ENCODE peak calls at places on chromosome 16, in eight cellular contexts. I, W, R, Q, O, X, T and F are unnamed samples.

GRCh38 chr16:100989-101388 is 23.0 kb downstream of the MPG start:
- DNase-seq in I (no peak), W (no peak), R (no peak), Q (no peak), O (no peak), X (no peak), T (no peak), F (no peak)

GRCh38 chr16:69040144-69040909 is 65.1 kb upstream of the HAS3 start:
- DNase-seq in I (no peak), W (no peak), R (no peak), Q (peak), O (no peak), X (no peak), T (peak), F (no peak)

GRCh38 chr16:77307764-77308561 is 108.8 kb downstream of the SYCE1L start:
- DNase-seq in I (no peak), W (no peak), R (no peak), Q (no peak), O (no peak), X (no peak), T (peak), F (no peak)

GRCh38 chr16:1333149-1333812 is at the start of gene BAIAP3:
- DNase-seq in I (no peak), W (peak), R (peak), Q (no peak), O (peak), X (no peak), T (no peak), F (no peak)

GRCh38 chr16:12078405-12079245 is 102.1 kb downstream of the SNX29 start:
- DNase-seq in I (no peak), W (no peak), R (no peak), Q (no peak), O (no peak), X (no peak), T (no peak), F (peak)

GRCh38 chr16:73949574-73950348 is 346.9 kb upstream of the PSMD7 start:
- DNase-seq in I (no peak), W (no peak), R (no peak), Q (no peak), O (no peak), X (no peak), T (no peak), F (no peak)

GRCh38 chr16:4947722-4948503 is 10.2 kb upstream of the SEC14L5 start:
- DNase-seq in I (no peak), W (no peak), R (no peak), Q (no peak), O (peak), X (no peak), T (no peak), F (no peak)

GRCh38 chr16:79286646-79287423 is 313.7 kb downstream of the MAF start:
- DNase-seq in I (no peak), W (peak), R (peak), Q (peak), O (peak), X (no peak), T (no peak), F (peak)

GRCh38 chr16:87723224-87723619 is 42.6 kb downstream of the KLHDC4 start:
- DNase-seq in I (no peak), W (peak), R (peak), Q (no peak), O (no peak), X (no peak), T (peak), F (no peak)

GRCh38 chr16:67161595-67162058 is 1.9 kb downstream of the FBXL8 start:
- DNase-seq in I (no peak), W (no peak), R (no peak), Q (no peak), O (no peak), X (no peak), T (no peak), F (no peak)

GRCh38 chr16:86483-86952 is 8.5 kb downstream of the MPG start:
- DNase-seq in I (no peak), W (no peak), R (no peak), Q (no peak), O (no peak), X (no peak), T (no peak), F (no peak)

GRCh38 chr16:89655062-89655643 is 2.4 kb downstream of the CHMP1A start:
- DNase-seq in I (no peak), W (no peak), R (no peak), Q (no peak), O (no peak), X (no peak), T (no peak), F (no peak)

GRCh38 chr16:89619880-89620279 is 6.4 kb downstream of the DPEP1 start:
- DNase-seq in I (no peak), W (no peak), R (no peak), Q (no peak), O (no peak), X (no peak), T (no peak), F (no peak)

GRCh38 chr16:85462405-85463227 is 150.5 kb upstream of the GSE1 start:
- DNase-seq in I (no peak), W (peak), R (no peak), Q (no peak), O (peak), X (no peak), T (no peak), F (no peak)

GRCh38 chr16:83329466-83329865 is 478.3 kb upstream of the HSBP1 start:
- DNase-seq in I (no peak), W (no peak), R (no peak), Q (no peak), O (no peak), X (no peak), T (no peak), F (no peak)

GRCh38 chr16:86714166-86714565 is 135.8 kb downstream of the FOXL1 start:
- DNase-seq in I (no peak), W (no peak), R (no peak), Q (no peak), O (peak), X (no peak), T (no peak), F (no peak)

GRCh38 chr16:1460602-1461138 is 14.2 kb downstream of the CLCN7 start:
- DNase-seq in I (no peak), W (no peak), R (no peak), Q (no peak), O (no peak), X (no peak), T (no peak), F (no peak)

GRCh38 chr16:29011851-29012250 is 27.0 kb downstream of the LAT start:
- DNase-seq in I (no peak), W (no peak), R (no peak), Q (no peak), O (no peak), X (no peak), T (no peak), F (no peak)

GRCh38 chr16:31149332-31149731 is 534 bp downstream of the PRSS36 start:
- DNase-seq in I (no peak), W (no peak), R (peak), Q (no peak), O (no peak), X (peak), T (no peak), F (no peak)

GRCh38 chr16:68951991-68952877 is 108.9 kb downstream of the TANGO6 start:
- DNase-seq in I (no peak), W (no peak), R (no peak), Q (no peak), O (no peak), X (no peak), T (peak), F (no peak)

GRCh38 chr16:4972938-4973587 is 14.9 kb downstream of the SEC14L5 start:
- DNase-seq in I (no peak), W (no peak), R (no peak), Q (no peak), O (no peak), X (no peak), T (no peak), F (no peak)

GRCh38 chr16:4260360-4260759 is 12.5 kb downstream of the TFAP4 start:
- DNase-seq in I (no peak), W (peak), R (peak), Q (no peak), O (no peak), X (no peak), T (no peak), F (no peak)

DNA sequence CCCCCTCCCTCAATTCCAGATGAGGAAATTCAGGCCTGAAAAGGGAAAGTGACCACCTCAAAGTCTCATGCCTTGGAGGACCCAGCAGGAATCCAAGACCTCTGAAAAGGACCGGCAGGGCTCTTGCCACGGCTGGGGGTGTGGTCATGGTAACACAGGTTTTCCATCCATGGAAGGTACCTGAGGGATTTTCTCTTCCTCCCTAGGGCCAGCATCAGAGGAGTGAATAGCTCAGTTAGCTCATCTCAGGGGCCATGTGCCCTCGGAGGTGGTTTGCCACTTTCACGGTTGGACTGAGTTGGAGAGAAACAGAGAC is 1.3 kb downstream of the CIITA start:
- DNase-seq in I (no peak), W (no peak), R (no peak), Q (no peak), O (peak), X (no peak), T (no peak), F (no peak)
- H3K4me3 ChIP-seq in I (peak), W (peak), R (peak), Q (peak), O (peak), X (peak), T (no peak), F (peak)

GRCh38 chr16:7967986-7968509 is 622.3 kb downstream of the TMEM114 start:
- DNase-seq in I (no peak), W (no peak), R (no peak), Q (no peak), O (no peak), X (no peak), T (no peak), F (no peak)
- TF ChIP-seq POLR2AphosphoS5 in I (no peak), W (no peak), R (no peak), Q (no peak), O (no peak), X (no peak), T (no peak), F (no peak)

DNA sequence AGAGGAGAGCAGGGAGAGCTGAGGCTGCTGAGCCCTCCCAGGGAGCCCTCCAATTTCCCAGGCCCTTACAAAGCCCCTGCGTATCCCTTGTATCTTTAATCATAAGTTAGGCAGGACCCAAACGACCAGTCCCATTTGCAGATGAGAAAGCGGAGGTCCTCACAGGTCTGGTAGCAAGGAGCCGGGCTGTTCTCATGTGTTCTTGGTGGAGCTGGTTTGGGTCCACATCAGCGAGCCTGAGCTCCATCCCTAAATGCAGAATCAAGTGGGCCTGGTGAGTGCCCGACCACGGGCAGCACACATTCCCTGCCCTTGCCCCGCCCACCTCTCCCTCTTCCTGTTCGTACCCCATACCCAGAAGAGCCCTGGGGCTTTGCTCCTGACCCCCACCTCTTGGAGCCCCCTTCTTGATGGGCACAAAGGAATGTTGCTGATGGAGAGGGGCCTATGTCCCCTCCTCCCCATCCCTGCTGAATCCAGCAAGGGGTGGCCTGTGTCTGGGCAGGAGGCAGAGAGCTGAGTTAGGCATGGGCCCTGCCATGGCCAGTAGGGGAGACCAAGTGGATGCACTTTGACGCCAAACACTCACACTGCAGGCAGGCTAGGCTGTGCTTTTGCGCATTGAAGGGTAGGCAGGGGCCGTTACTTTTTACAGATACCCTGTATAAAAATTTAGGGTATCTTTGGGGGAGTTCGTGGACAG is 18.3 kb upstream of the ADCY7 start:
- DNase-seq in I (no peak), W (no peak), R (no peak), Q (peak), O (peak), X (no peak), T (no peak), F (peak)
- H3K27ac ChIP-seq in I (no peak), W (no peak), R (no peak), Q (no peak), O (peak), X (no peak), T (no peak), F (no peak)

GRCh38 chr16:19512297-19512696 is 9.6 kb downstream of the GDE1 start:
- DNase-seq in I (no peak), W (no peak), R (no peak), Q (no peak), O (no peak), X (no peak), T (no peak), F (no peak)

GRCh38 chr16:19513377-19514053 is 8.4 kb downstream of the GDE1 start:
- DNase-seq in I (no peak), W (no peak), R (no peak), Q (no peak), O (no peak), X (no peak), T (no peak), F (no peak)

GRCh38 chr16:19518423-19518822 is 3.5 kb downstream of the GDE1 start:
- DNase-seq in I (no peak), W (no peak), R (no peak), Q (no peak), O (no peak), X (no peak), T (no peak), F (no peak)

GRCh38 chr16:19517424-19518089 is 4.3 kb downstream of the GDE1 start:
- DNase-seq in I (peak), W (no peak), R (no peak), Q (no peak), O (no peak), X (no peak), T (peak), F (no peak)

DNA sequence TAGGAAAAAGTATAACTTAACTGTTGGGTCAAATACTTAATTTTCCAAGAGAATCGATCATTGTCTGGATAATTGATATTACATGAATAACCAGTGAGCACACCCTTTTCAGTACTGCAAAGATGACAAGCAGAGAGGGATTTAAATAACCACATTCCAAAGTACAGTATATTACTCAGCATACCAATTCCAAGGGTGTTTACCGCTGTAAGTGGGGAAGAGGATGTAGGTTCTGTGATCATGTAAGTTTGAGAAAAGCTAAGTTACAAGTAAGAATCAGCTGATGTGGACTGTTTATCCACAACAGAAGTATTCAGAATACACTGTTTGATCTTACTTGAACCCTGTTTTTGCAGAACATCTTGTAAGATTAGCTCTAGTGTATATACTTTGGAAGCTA is 6.1 kb downstream of the GDE1 start:
- DNase-seq in I (no peak), W (no peak), R (no peak), Q (no peak), O (no peak), X (no peak), T (no peak), F (no peak)
- H3K4me3 ChIP-seq in I (no peak), W (no peak), R (no peak), Q (no peak), O (no peak), X (no peak), T (no peak), F (no peak)

GRCh38 chr16:70696952-70697600 is 11.2 kb upstream of the MTSS2 start:
- DNase-seq in I (no peak), W (peak), R (peak), Q (no peak), O (no peak), X (no peak), T (no peak), F (no peak)
- TF ChIP-seq POLR2AphosphoS5 in I (no peak), W (no peak), R (no peak), Q (no peak), O (no peak), X (peak), T (no peak), F (no peak)

GRCh38 chr16:52556083-52556482 is 9.1 kb upstream of the TOX3 start:
- DNase-seq in I (no peak), W (no peak), R (no peak), Q (no peak), O (no peak), X (no peak), T (no peak), F (no peak)
- H3K27ac ChIP-seq in I (no peak), W (no peak), R (no peak), Q (no peak), O (no peak), X (no peak), T (no peak), F (no peak)

GRCh38 chr16:14496047-14496770 is 133.9 kb downstream of the PARN start:
- DNase-seq in I (no peak), W (no peak), R (no peak), Q (no peak), O (no peak), X (no peak), T (no peak), F (no peak)
- H3K4me3 ChIP-seq in I (no peak), W (no peak), R (no peak), Q (no peak), O (no peak), X (no peak), T (no peak), F (no peak)

GRCh38 chr16:15876503-15876902 is 11.9 kb downstream of the CEP20 start:
- DNase-seq in I (no peak), W (no peak), R (no peak), Q (no peak), O (no peak), X (no peak), T (no peak), F (no peak)

GRCh38 chr16:15873737-15874136 is 14.7 kb downstream of the CEP20 start:
- DNase-seq in I (no peak), W (no peak), R (no peak), Q (no peak), O (no peak), X (no peak), T (no peak), F (no peak)

GRCh38 chr16:15879255-15879804 is 9.1 kb downstream of the CEP20 start:
- DNase-seq in I (peak), W (no peak), R (no peak), Q (no peak), O (no peak), X (no peak), T (peak), F (no peak)

GRCh38 chr16:15880434-15880833 is 8.0 kb downstream of the CEP20 start:
- DNase-seq in I (no peak), W (no peak), R (no peak), Q (no peak), O (no peak), X (no peak), T (no peak), F (no peak)

GRCh38 chr16:15874745-15875314 is 13.6 kb downstream of the CEP20 start:
- DNase-seq in I (peak), W (peak), R (peak), Q (peak), O (peak), X (no peak), T (peak), F (no peak)
- TF ChIP-seq POLR2AphosphoS5 in I (no peak), W (no peak), R (no peak), Q (peak), O (no peak), X (peak), T (no peak), F (no peak)

GRCh38 chr16:53130193-53131049 is 75.6 kb downstream of the CHD9 start:
- DNase-seq in I (peak), W (peak), R (peak), Q (peak), O (peak), X (peak), T (peak), F (peak)

GRCh38 chr16:53132406-53132805 is 77.6 kb downstream of the CHD9 start:
- DNase-seq in I (no peak), W (no peak), R (no peak), Q (no peak), O (no peak), X (no peak), T (no peak), F (no peak)

GRCh38 chr16:53129281-53130192 is 74.7 kb downstream of the CHD9 start:
- DNase-seq in I (no peak), W (no peak), R (no peak), Q (no peak), O (peak), X (peak), T (no peak), F (no peak)

GRCh38 chr16:53131050-53131362 is 76.2 kb downstream of the CHD9 start:
- DNase-seq in I (no peak), W (peak), R (no peak), Q (no peak), O (no peak), X (no peak), T (no peak), F (no peak)

GRCh38 chr16:53131363-53132071 is 76.7 kb downstream of the CHD9 start:
- DNase-seq in I (no peak), W (peak), R (peak), Q (peak), O (peak), X (no peak), T (peak), F (peak)
- H3K27ac ChIP-seq in I (no peak), W (peak), R (peak), Q (peak), O (no peak), X (peak), T (peak), F (peak)

GRCh38 chr16:57504491-57504890 is 18.2 kb upstream of the DOK4 start:
- DNase-seq in I (no peak), W (no peak), R (no peak), Q (no peak), O (no peak), X (no peak), T (no peak), F (no peak)
- H3K4me3 ChIP-seq in I (no peak), W (no peak), R (no peak), Q (no peak), O (no peak), X (no peak), T (no peak), F (no peak)